ENCODE peak calls at places on chromosome 19, in six cellular contexts. One of them, this sample, is unnamed.

GRCh38 chr19:51676566-51677083 is 16.5 kb upstream of the SPACA6 start:
- DNase-seq in mesothelial cell of epicardium: no peak
- DNase-seq in AG09309: no peak
- DNase-seq in DND-41: peak; percentile 63
- DNase-seq in upper lobe of right lung: no peak
- DNase-seq in astrocyte: no peak
- DNase-seq in this sample: no peak

GRCh38 chr19:3851254-3852176 is 17.3 kb downstream of the ZFR2 start:
- DNase-seq in upper lobe of right lung: no peak
- DNase-seq in DND-41: no peak
- DNase-seq in mesothelial cell of epicardium: no peak
- DNase-seq in astrocyte: peak; percentile 20
- DNase-seq in AG09309: no peak
- DNase-seq in this sample: no peak

GRCh38 chr19:19884583-19884982 is 16.2 kb upstream of the ZNF93 start:
- DNase-seq in DND-41: no peak
- DNase-seq in astrocyte: no peak
- DNase-seq in mesothelial cell of epicardium: no peak
- DNase-seq in upper lobe of right lung: no peak
- DNase-seq in AG09309: no peak
- DNase-seq in this sample: no peak

GRCh38 chr19:50851620-50852019 is 3.1 kb upstream of the KLK3 start:
- DNase-seq in DND-41: no peak
- DNase-seq in mesothelial cell of epicardium: no peak
- DNase-seq in astrocyte: no peak
- DNase-seq in AG09309: no peak
- DNase-seq in upper lobe of right lung: no peak
- DNase-seq in this sample: no peak

GRCh38 chr19:1336079-1336684 is 47.5 kb upstream of the NDUFS7 start:
- DNase-seq in mesothelial cell of epicardium: no peak
- DNase-seq in DND-41: no peak
- DNase-seq in upper lobe of right lung: no peak
- DNase-seq in astrocyte: no peak
- DNase-seq in AG09309: no peak
- DNase-seq in this sample: no peak

GRCh38 chr19:45630463-45630862 is 8.7 kb downstream of the EML2 start:
- DNase-seq in upper lobe of right lung: no peak
- DNase-seq in astrocyte: peak; percentile 95
- DNase-seq in AG09309: peak; percentile 87
- DNase-seq in DND-41: no peak
- DNase-seq in mesothelial cell of epicardium: no peak
- DNase-seq in this sample: no peak

GRCh38 chr19:2648528-2648937 is 54.0 kb downstream of the GNG7 start:
- DNase-seq in AG09309: peak; percentile 34
- DNase-seq in mesothelial cell of epicardium: peak; percentile 58
- DNase-seq in DND-41: peak; percentile 79
- DNase-seq in upper lobe of right lung: peak; percentile 87
- DNase-seq in astrocyte: peak; percentile 50
- DNase-seq in this sample: no peak

GRCh38 chr19:48059331-48059730 is 15.5 kb upstream of the CABP5 start:
- DNase-seq in DND-41: no peak
- DNase-seq in mesothelial cell of epicardium: no peak
- DNase-seq in astrocyte: no peak
- DNase-seq in upper lobe of right lung: no peak
- DNase-seq in AG09309: no peak
- DNase-seq in this sample: no peak

GRCh38 chr19:55158848-55159793 is 1.6 kb upstream of the TNNI3 start:
- DNase-seq in DND-41: no peak
- DNase-seq in astrocyte: no peak
- DNase-seq in mesothelial cell of epicardium: no peak
- DNase-seq in upper lobe of right lung: no peak
- DNase-seq in AG09309: no peak
- DNase-seq in this sample: no peak

GRCh38 chr19:1814391-1814790 is 2.3 kb upstream of the ATP8B3 start:
- DNase-seq in astrocyte: no peak
- DNase-seq in mesothelial cell of epicardium: no peak
- DNase-seq in AG09309: no peak
- DNase-seq in DND-41: no peak
- DNase-seq in upper lobe of right lung: no peak
- DNase-seq in this sample: no peak

GRCh38 chr19:49058592-49058991 is 1.0 kb upstream of the CGB7 start:
- DNase-seq in DND-41: peak; percentile 20
- DNase-seq in upper lobe of right lung: no peak
- DNase-seq in mesothelial cell of epicardium: no peak
- DNase-seq in AG09309: no peak
- DNase-seq in astrocyte: peak; percentile 30
- DNase-seq in this sample: no peak

GRCh38 chr19:31378404-31378803 is 29.2 kb upstream of the TSHZ3 start:
- DNase-seq in AG09309: peak; percentile 89
- DNase-seq in DND-41: no peak
- DNase-seq in mesothelial cell of epicardium: no peak
- DNase-seq in astrocyte: peak; percentile 98
- DNase-seq in upper lobe of right lung: no peak
- DNase-seq in this sample: no peak

GRCh38 chr19:50486823-50487515 is 10.3 kb upstream of the GARIN5A start:
- DNase-seq in astrocyte: no peak
- DNase-seq in AG09309: no peak
- DNase-seq in upper lobe of right lung: peak; percentile 72
- DNase-seq in DND-41: peak; percentile 55
- DNase-seq in mesothelial cell of epicardium: no peak
- DNase-seq in this sample: no peak

GRCh38 chr19:55146078-55146647 is 2.8 kb downstream of the TNNT1 start:
- DNase-seq in DND-41: peak; percentile 49
- DNase-seq in AG09309: no peak
- DNase-seq in astrocyte: no peak
- DNase-seq in mesothelial cell of epicardium: no peak
- DNase-seq in upper lobe of right lung: no peak
- DNase-seq in this sample: no peak

GRCh38 chr19:17329768-17330545 is 4.7 kb downstream of the ANO8 start:
- DNase-seq in DND-41: no peak
- DNase-seq in upper lobe of right lung: no peak
- DNase-seq in mesothelial cell of epicardium: no peak
- DNase-seq in AG09309: no peak
- DNase-seq in astrocyte: no peak
- DNase-seq in this sample: no peak

GRCh38 chr19:2154587-2155075 is 3.3 kb upstream of the AP3D1 start:
- DNase-seq in DND-41: no peak
- DNase-seq in upper lobe of right lung: no peak
- DNase-seq in mesothelial cell of epicardium: no peak
- DNase-seq in astrocyte: peak; percentile 68
- DNase-seq in AG09309: no peak
- DNase-seq in this sample: no peak

GRCh38 chr19:8515317-8515716 is 1.4 kb upstream of the ZNF414 start:
- DNase-seq in DND-41: no peak
- DNase-seq in upper lobe of right lung: peak; percentile 80
- DNase-seq in astrocyte: no peak
- DNase-seq in AG09309: no peak
- DNase-seq in mesothelial cell of epicardium: no peak
- DNase-seq in this sample: no peak

GRCh38 chr19:31351212-31352193 is 2.3 kb upstream of the TSHZ3 start:
- DNase-seq in mesothelial cell of epicardium: no peak
- DNase-seq in DND-41: peak; percentile 30
- DNase-seq in astrocyte: peak; percentile 60
- DNase-seq in upper lobe of right lung: peak; percentile 73
- DNase-seq in AG09309: no peak
- DNase-seq in this sample: no peak

GRCh38 chr19:49133621-49134454 is 14.5 kb downstream of the PPFIA3 start:
- DNase-seq in upper lobe of right lung: peak; percentile 91
- DNase-seq in AG09309: no peak
- DNase-seq in astrocyte: no peak
- DNase-seq in mesothelial cell of epicardium: no peak
- DNase-seq in DND-41: peak; percentile 20
- DNase-seq in this sample: no peak

GRCh38 chr19:10230904-10231623 is at the start of gene S1PR2:
- DNase-seq in mesothelial cell of epicardium: peak; percentile 83
- DNase-seq in astrocyte: no peak
- DNase-seq in DND-41: peak; percentile 61
- DNase-seq in upper lobe of right lung: peak; percentile 91
- DNase-seq in AG09309: no peak
- DNase-seq in this sample: peak; percentile 90

GRCh38 chr19:38506723-38507550 is 73.4 kb downstream of the RYR1 start:
- DNase-seq in AG09309: no peak
- DNase-seq in astrocyte: no peak
- DNase-seq in DND-41: peak; percentile 51
- DNase-seq in upper lobe of right lung: peak; percentile 91
- DNase-seq in mesothelial cell of epicardium: peak; percentile 53
- DNase-seq in this sample: no peak

GRCh38 chr19:33293255-33294057 is 8.9 kb downstream of the CEBPA start:
- DNase-seq in DND-41: no peak
- DNase-seq in mesothelial cell of epicardium: no peak
- DNase-seq in astrocyte: peak; percentile 63
- DNase-seq in upper lobe of right lung: peak; percentile 82
- DNase-seq in AG09309: peak; percentile 73
- DNase-seq in this sample: no peak

GRCh38 chr19:44585371-44586141 is 27.8 kb upstream of the IGSF23 start:
- DNase-seq in DND-41: no peak
- DNase-seq in mesothelial cell of epicardium: no peak
- DNase-seq in AG09309: peak; percentile 34
- DNase-seq in upper lobe of right lung: no peak
- DNase-seq in astrocyte: peak; percentile 49
- DNase-seq in this sample: no peak
- TF ChIP-seq CTCF in DND-41: no peak
- TF ChIP-seq CTCF in mesothelial cell of epicardium: no peak
- TF ChIP-seq CTCF in AG09309: peak; percentile 39
- TF ChIP-seq CTCF in upper lobe of right lung: no peak
- TF ChIP-seq CTCF in astrocyte: peak; percentile 20
- TF ChIP-seq CTCF in this sample: no peak

GRCh38 chr19:13151605-13152355 is 1.6 kb downstream of the IER2 start:
- DNase-seq in AG09309: peak; percentile 75
- DNase-seq in mesothelial cell of epicardium: peak; percentile 98
- DNase-seq in DND-41: peak; percentile 97
- DNase-seq in astrocyte: peak; percentile 88
- DNase-seq in upper lobe of right lung: peak; percentile 98
- DNase-seq in this sample: peak; percentile 98

GRCh38 chr19:13152356-13152853 is 2.2 kb downstream of the IER2 start:
- DNase-seq in DND-41: no peak
- DNase-seq in AG09309: no peak
- DNase-seq in upper lobe of right lung: no peak
- DNase-seq in mesothelial cell of epicardium: no peak
- DNase-seq in astrocyte: peak; percentile 25
- DNase-seq in this sample: no peak

GRCh38 chr19:13153627-13154240 is 3.5 kb downstream of the IER2 start:
- DNase-seq in AG09309: no peak
- DNase-seq in DND-41: peak; percentile 34
- DNase-seq in upper lobe of right lung: no peak
- DNase-seq in mesothelial cell of epicardium: no peak
- DNase-seq in astrocyte: peak; percentile 23
- DNase-seq in this sample: no peak

GRCh38 chr19:13154241-13154778 is 4.1 kb downstream of the IER2 start:
- DNase-seq in mesothelial cell of epicardium: peak; percentile 56
- DNase-seq in AG09309: peak; percentile 86
- DNase-seq in astrocyte: peak; percentile 92
- DNase-seq in upper lobe of right lung: peak; percentile 98
- DNase-seq in DND-41: peak; percentile 38
- DNase-seq in this sample: no peak

DNA sequence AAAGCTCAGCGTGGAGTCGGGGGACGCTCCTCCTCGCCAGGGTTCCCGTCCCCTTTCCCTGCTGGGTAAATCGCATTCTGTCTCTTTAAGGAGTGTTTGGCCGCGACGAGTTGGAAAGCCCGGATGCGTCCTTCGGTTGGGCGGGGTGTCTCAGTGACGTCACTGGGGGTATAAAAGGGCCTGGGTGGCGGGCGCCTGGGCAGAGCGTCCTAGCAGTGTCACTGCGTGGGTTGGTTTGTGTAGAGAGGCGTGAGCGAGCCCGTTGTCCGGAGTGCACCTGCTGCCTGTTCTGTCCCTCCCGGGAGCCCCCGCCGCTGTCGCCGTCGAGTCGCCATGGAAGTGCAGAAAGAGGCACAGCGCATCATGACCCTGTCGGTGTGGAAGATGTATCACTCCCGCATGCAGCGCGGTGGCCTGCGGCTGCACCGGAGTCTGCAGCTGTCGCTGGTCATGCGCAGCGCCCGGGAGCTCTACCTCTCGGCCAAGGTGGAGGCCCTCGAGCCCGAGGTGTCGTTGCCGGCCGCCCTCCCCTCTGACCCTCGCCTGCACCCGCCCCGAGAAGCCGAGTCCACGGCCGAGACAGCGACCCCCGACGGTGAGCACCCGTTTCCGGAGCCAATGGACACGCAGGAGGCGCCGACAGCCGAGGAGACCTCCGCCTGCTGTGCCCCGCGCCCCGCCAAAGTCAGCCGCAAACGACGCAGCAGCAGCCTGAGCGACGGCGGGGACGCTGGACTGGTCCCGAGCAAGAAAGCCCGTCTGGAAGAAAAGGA is 2.8 kb downstream of the IER2 start:
- DNase-seq in upper lobe of right lung: peak; percentile 96
- DNase-seq in AG09309: no peak
- DNase-seq in astrocyte: peak; percentile 83
- DNase-seq in mesothelial cell of epicardium: peak; percentile 99
- DNase-seq in DND-41: peak; percentile 95
- DNase-seq in this sample: peak; percentile 95
- TF ChIP-seq CTCF in upper lobe of right lung: no peak
- TF ChIP-seq CTCF in AG09309: no peak
- TF ChIP-seq CTCF in astrocyte: no peak
- TF ChIP-seq CTCF in mesothelial cell of epicardium: peak; percentile 10
- TF ChIP-seq CTCF in DND-41: peak; percentile 38
- TF ChIP-seq CTCF in this sample: peak; percentile 31

GRCh38 chr19:15418588-15419412 is at the start of gene AKAP8L:
- DNase-seq in mesothelial cell of epicardium: peak; percentile 97
- DNase-seq in upper lobe of right lung: peak; percentile 98
- DNase-seq in AG09309: peak; percentile 99
- DNase-seq in astrocyte: peak; percentile 99
- DNase-seq in DND-41: peak; percentile 100
- DNase-seq in this sample: peak; percentile 96
- TF ChIP-seq CTCF in mesothelial cell of epicardium: peak; percentile 70
- TF ChIP-seq CTCF in upper lobe of right lung: peak; percentile 71
- TF ChIP-seq CTCF in AG09309: peak; percentile 72
- TF ChIP-seq CTCF in astrocyte: peak; percentile 44
- TF ChIP-seq CTCF in DND-41: peak; percentile 95
- TF ChIP-seq CTCF in this sample: peak; percentile 83

GRCh38 chr19:56707821-56708220 is 36.3 kb upstream of the ZNF835 start:
- DNase-seq in upper lobe of right lung: no peak
- DNase-seq in mesothelial cell of epicardium: no peak
- DNase-seq in DND-41: no peak
- DNase-seq in AG09309: no peak
- DNase-seq in astrocyte: no peak
- DNase-seq in this sample: no peak

GRCh38 chr19:56718231-56718630 is 46.7 kb upstream of the ZNF835 start:
- DNase-seq in upper lobe of right lung: no peak
- DNase-seq in mesothelial cell of epicardium: no peak
- DNase-seq in astrocyte: no peak
- DNase-seq in DND-41: peak; percentile 6
- DNase-seq in AG09309: no peak
- DNase-seq in this sample: no peak

GRCh38 chr19:56710437-56710836 is 38.9 kb upstream of the ZNF835 start:
- DNase-seq in upper lobe of right lung: no peak
- DNase-seq in astrocyte: no peak
- DNase-seq in mesothelial cell of epicardium: no peak
- DNase-seq in DND-41: no peak
- DNase-seq in AG09309: no peak
- DNase-seq in this sample: no peak

DNA sequence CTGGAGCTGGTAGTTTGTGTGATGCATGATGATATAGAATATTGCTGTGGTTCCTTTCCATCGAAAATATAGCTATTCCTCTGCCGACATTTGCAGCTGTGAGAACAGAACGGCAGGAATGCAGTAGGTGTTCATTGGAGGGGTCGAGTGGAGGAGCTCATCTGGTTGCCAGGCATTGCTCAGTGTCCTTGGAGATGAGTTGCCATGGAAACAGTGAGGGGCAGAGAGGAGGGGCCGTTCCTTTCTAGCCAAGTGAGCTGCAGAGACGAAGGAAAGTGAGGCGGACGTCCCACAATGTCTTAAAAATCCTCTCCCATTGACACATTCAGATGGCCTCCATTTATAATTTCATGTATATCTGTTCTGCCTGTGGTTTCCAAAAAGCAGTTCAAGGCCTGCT is 41.1 kb upstream of the ZNF835 start:
- DNase-seq in DND-41: no peak
- DNase-seq in astrocyte: no peak
- DNase-seq in mesothelial cell of epicardium: no peak
- DNase-seq in AG09309: no peak
- DNase-seq in upper lobe of right lung: no peak
- DNase-seq in this sample: no peak
- TF ChIP-seq CTCF in DND-41: no peak
- TF ChIP-seq CTCF in astrocyte: no peak
- TF ChIP-seq CTCF in mesothelial cell of epicardium: no peak
- TF ChIP-seq CTCF in AG09309: no peak
- TF ChIP-seq CTCF in upper lobe of right lung: no peak
- TF ChIP-seq CTCF in this sample: no peak